ENCODE peak calls at places on chromosome 12, in eight cellular contexts. C, V, S, G, H, N, D and T are unnamed samples.

GRCh38 chr12:120846721-120847120 is 57.4 kb downstream of the SPPL3 start:
- DNase-seq in C (no peak), V (no peak), S (no peak), G (no peak), H (no peak), N (no peak), D (no peak), T (no peak)

GRCh38 chr12:63093711-63094110 is 57.3 kb downstream of the AVPR1A start:
- DNase-seq in C (no peak), V (no peak), S (no peak), G (no peak), H (no peak), N (no peak), D (no peak), T (no peak)

GRCh38 chr12:122421263-122421814 is 1.1 kb downstream of the CLIP1 start:
- DNase-seq in C (peak; percentile 48), V (peak; percentile 66), S (peak; percentile 68), G (peak; percentile 52), H (no peak), N (no peak), D (peak; percentile 35), T (peak; percentile 76)

GRCh38 chr12:8687846-8688601 is 9.8 kb upstream of the RIMKLB start:
- DNase-seq in C (peak; percentile 24), V (peak; percentile 84), S (no peak), G (peak; percentile 84), H (no peak), N (no peak), D (no peak), T (peak; percentile 88)

GRCh38 chr12:75834591-75834990 is 197.0 kb downstream of the PHLDA1 start:
- DNase-seq in C (no peak), V (peak; percentile 76), S (no peak), G (peak; percentile 68), H (no peak), N (no peak), D (no peak), T (no peak)

GRCh38 chr12:41223600-41223999 is 35.5 kb downstream of the PDZRN4 start:
- DNase-seq in C (no peak), V (no peak), S (no peak), G (no peak), H (no peak), N (no peak), D (no peak), T (no peak)

GRCh38 chr12:68568878-68569569 is 41.7 kb upstream of the RAP1B start:
- DNase-seq in C (no peak), V (no peak), S (no peak), G (no peak), H (no peak), N (no peak), D (no peak), T (no peak)

GRCh38 chr12:16030729-16031128 is 119.6 kb downstream of the DERA start:
- DNase-seq in C (no peak), V (no peak), S (no peak), G (no peak), H (no peak), N (no peak), D (no peak), T (no peak)

GRCh38 chr12:104309446-104309993 is 6.0 kb downstream of the EID3 start:
- DNase-seq in C (no peak), V (no peak), S (no peak), G (no peak), H (no peak), N (no peak), D (no peak), T (no peak)

GRCh38 chr12:57712671-57713070 is 18.7 kb downstream of the OS9 start:
- DNase-seq in C (no peak), V (no peak), S (no peak), G (no peak), H (no peak), N (no peak), D (no peak), T (no peak)

GRCh38 chr12:123732251-123732650 is 20.1 kb downstream of the ATP6V0A2 start:
- DNase-seq in C (no peak), V (no peak), S (no peak), G (no peak), H (no peak), N (no peak), D (no peak), T (no peak)

GRCh38 chr12:124172646-124173045 is 122.2 kb upstream of the RFLNA start:
- DNase-seq in C (no peak), V (peak; percentile 36), S (no peak), G (no peak), H (no peak), N (no peak), D (no peak), T (no peak)

GRCh38 chr12:132471011-132471857 is 18.7 kb upstream of the FBRSL1 start:
- DNase-seq in C (peak; percentile 72), V (peak; percentile 35), S (no peak), G (no peak), H (no peak), N (no peak), D (peak; percentile 50), T (no peak)

GRCh38 chr12:22287776-22288621 is 46.5 kb downstream of the ST8SIA1 start:
- DNase-seq in C (no peak), V (peak; percentile 86), S (no peak), G (peak; percentile 83), H (no peak), N (no peak), D (no peak), T (no peak)

GRCh38 chr12:4562034-4562657 is at the start of gene DYRK4:
- DNase-seq in C (no peak), V (peak; percentile 51), S (peak; percentile 88), G (peak; percentile 76), H (peak; percentile 89), N (no peak), D (peak; percentile 77), T (peak; percentile 73)

GRCh38 chr12:105748806-105749600 is 389.8 kb downstream of the NUAK1 start:
- DNase-seq in C (no peak), V (peak; percentile 77), S (no peak), G (peak; percentile 56), H (no peak), N (no peak), D (no peak), T (peak; percentile 39)

GRCh38 chr12:23722655-23723054 is 226.8 kb downstream of the SOX5 start:
- DNase-seq in C (no peak), V (no peak), S (no peak), G (no peak), H (no peak), N (no peak), D (peak; percentile 41), T (no peak)
- H3K4me3 ChIP-seq in C (no peak overlapping the region), V (no peak overlapping the region), S (no peak overlapping the region), G (no peak overlapping the region), H (no peak overlapping the region), N (no peak overlapping the region), D (peak overlapping the region; percentile 11), T (no peak overlapping the region)

GRCh38 chr12:32686340-32686739 is 7.2 kb downstream of the DNM1L start:
- DNase-seq in C (no peak), V (no peak), S (no peak), G (no peak), H (no peak), N (no peak), D (no peak), T (no peak)

GRCh38 chr12:32679091-32679909 is at the start of gene DNM1L:
- DNase-seq in C (peak; percentile 96), V (peak; percentile 88), S (peak; percentile 95), G (peak; percentile 93), H (peak; percentile 94), N (peak; percentile 81), D (peak; percentile 95), T (peak; percentile 93)

GRCh38 chr12:32679910-32680217 is 763 bp downstream of the DNM1L start:
- DNase-seq in C (no peak), V (no peak), S (no peak), G (no peak), H (no peak), N (no peak), D (no peak), T (no peak)

GRCh38 chr12:32681272-32681671 is 2.2 kb downstream of the DNM1L start:
- DNase-seq in C (peak; percentile 23), V (no peak), S (no peak), G (no peak), H (no peak), N (no peak), D (no peak), T (no peak)

DNA sequence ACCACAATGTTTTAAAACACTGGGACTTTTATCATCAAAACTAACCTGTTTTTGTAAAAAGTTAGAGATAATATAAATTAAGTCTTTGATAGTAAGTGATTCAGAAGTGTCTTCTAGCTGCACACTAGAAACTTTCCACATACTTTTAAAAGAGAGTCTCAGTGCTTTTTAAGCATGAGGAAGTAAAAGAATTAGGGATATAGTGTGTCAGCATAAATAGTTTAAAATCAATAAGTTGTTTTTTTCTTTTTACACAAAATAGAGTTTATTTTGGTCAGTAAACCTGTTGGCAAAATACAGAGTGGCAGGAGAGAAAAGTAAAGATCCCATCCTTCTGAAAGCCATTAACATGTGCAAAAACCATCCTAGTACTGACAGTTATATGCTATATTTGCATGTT is 1.7 kb downstream of the DNM1L start:
- DNase-seq in C (no peak), V (no peak), S (no peak), G (no peak), H (no peak), N (no peak), D (no peak), T (no peak)
- H3K4me3 ChIP-seq in C (peak overlapping the region; percentile 85), V (no peak overlapping the region), S (peak overlapping the region; percentile 89), G (peak overlapping the region; percentile 76), H (peak overlapping the region; percentile 92), N (peak overlapping the region; percentile 75), D (peak overlapping the region; percentile 98), T (no peak overlapping the region)

GRCh38 chr12:53618340-53618739 is 7.8 kb downstream of the ATF7 start:
- DNase-seq in C (no peak), V (no peak), S (no peak), G (no peak), H (no peak), N (no peak), D (no peak), T (no peak)
- H3K4me3 ChIP-seq in C (peak overlapping the region; percentile 62), V (no peak overlapping the region), S (peak overlapping the region; percentile 31), G (peak overlapping the region; percentile 31), H (no peak overlapping the region), N (peak overlapping the region; percentile 11), D (peak overlapping the region; percentile 11), T (no peak overlapping the region)

GRCh38 chr12:1533205-1533601 is 61.2 kb downstream of the FBXL14 start:
- DNase-seq in C (peak; percentile 78), V (no peak), S (no peak), G (peak; percentile 35), H (no peak), N (no peak), D (peak; percentile 28), T (no peak)

GRCh38 chr12:1532367-1532752 is 62.0 kb downstream of the FBXL14 start:
- DNase-seq in C (no peak), V (no peak), S (no peak), G (no peak), H (no peak), N (no peak), D (no peak), T (no peak)

GRCh38 chr12:1532796-1533195 is 61.6 kb downstream of the FBXL14 start:
- DNase-seq in C (no peak), V (no peak), S (no peak), G (no peak), H (no peak), N (no peak), D (no peak), T (no peak)

GRCh38 chr12:1534708-1535107 is 59.7 kb downstream of the FBXL14 start:
- DNase-seq in C (peak; percentile 67), V (no peak), S (no peak), G (no peak), H (no peak), N (no peak), D (no peak), T (no peak)

GRCh38 chr12:1533602-1534304 is 60.6 kb downstream of the FBXL14 start:
- DNase-seq in C (peak; percentile 86), V (no peak), S (no peak), G (peak; percentile 44), H (no peak), N (no peak), D (no peak), T (no peak)
- H3K4me3 ChIP-seq in C (peak overlapping the region; percentile 66), V (no peak overlapping the region), S (peak overlapping the region; percentile 19), G (peak overlapping the region; percentile 79), H (no peak overlapping the region), N (peak overlapping the region; percentile 24), D (no peak overlapping the region), T (no peak overlapping the region)